ENCODE peak calls at places on chromosomes 3 and 15, in seven cellular contexts. D, X, K, H, N, L and E are unnamed samples.

GRCh38 chr3:100525753-100526612 is 33.6 kb downstream of the TMEM45A start:
- DNase-seq in X (no peak), K (peak; percentile 70), N (no peak), H (no peak), L (peak; percentile 7), D (no peak), E (peak; percentile 16)

GRCh38 chr15:77759896-77760592 is 127.3 kb upstream of the LINGO1 start:
- DNase-seq in H (no peak), K (no peak), L (no peak), N (no peak), D (no peak), X (no peak), E (no peak)

GRCh38 chr3:127970966-127971592 is 56.0 kb downstream of the KBTBD12 start:
- DNase-seq in N (no peak), H (no peak), D (peak; percentile 29), L (peak; percentile 63), X (peak; percentile 34), K (no peak), E (no peak)

GRCh38 chr15:101209285-101209821 is 42.5 kb downstream of the CHSY1 start:
- DNase-seq in K (no peak), L (no peak), N (no peak), X (no peak), D (no peak), H (no peak), E (no peak)

GRCh38 chr3:29610781-29611180 is 329.9 kb downstream of the RBMS3 start:
- DNase-seq in K (no peak), N (no peak), L (no peak), X (no peak), D (no peak), H (no peak), E (no peak)

GRCh38 chr15:22895465-22896190 is 57.2 kb downstream of the NIPA2 start:
- DNase-seq in L (peak; percentile 80), N (no peak), D (peak; percentile 71), K (no peak), H (no peak), X (no peak), E (no peak)

GRCh38 chr15:40930430-40931299 is 1.5 kb downstream of the DLL4 start:
- DNase-seq in X (peak; percentile 47), H (peak; percentile 53), L (peak; percentile 50), N (peak; percentile 92), K (no peak), D (peak; percentile 63), E (no peak)

GRCh38 chr3:192188218-192188835 is 539.0 kb downstream of the FGF12 start:
- DNase-seq in L (peak; percentile 51), H (no peak), K (no peak), X (peak; percentile 33), N (peak; percentile 81), D (peak; percentile 28), E (no peak)

GRCh38 chr3:48543271-48543866 is 13.2 kb downstream of the PFKFB4 start:
- DNase-seq in K (peak; percentile 77), N (no peak), H (no peak), L (no peak), D (no peak), X (no peak), E (no peak)

GRCh38 chr3:195542691-195543641 is at the start of gene PPP1R2:
- DNase-seq in N (peak; percentile 92), X (peak; percentile 75), L (peak; percentile 88), D (peak; percentile 95), K (peak; percentile 96), H (peak; percentile 95), E (peak; percentile 91)

GRCh38 chr15:67161881-67162280 is 92.6 kb downstream of the AAGAB start:
- DNase-seq in H (no peak), L (no peak), X (no peak), K (peak; percentile 29), N (no peak), D (no peak), E (no peak)

GRCh38 chr3:182969277-182969676 is 11.1 kb downstream of the DCUN1D1 start:
- DNase-seq in H (no peak), D (no peak), K (no peak), N (no peak), X (no peak), L (no peak), E (no peak)

GRCh38 chr15:59532770-59533379 is 78.7 kb upstream of the GCNT3 start:
- DNase-seq in H (peak; percentile 31), D (peak; percentile 50), N (no peak), L (peak; percentile 76), X (peak; percentile 41), K (peak; percentile 14), E (no peak)

GRCh38 chr3:105166893-105167292 is 199.8 kb upstream of the ALCAM start:
- DNase-seq in K (no peak), N (no peak), X (no peak), H (no peak), L (no peak), D (no peak), E (no peak)

GRCh38 chr15:69881760-69882159 is 216.0 kb downstream of the TLE3 start:
- DNase-seq in H (no peak), L (no peak), X (no peak), N (no peak), D (no peak), K (no peak), E (no peak)

GRCh38 chr3:148162132-148162531 is 535.6 kb upstream of the AGTR1 start:
- DNase-seq in K (no peak), X (no peak), H (no peak), D (no peak), L (no peak), N (no peak), E (no peak)

GRCh38 chr15:95603802-95604201 is 726.7 kb upstream of the NR2F2 start:
- DNase-seq in X (no peak), H (no peak), D (no peak), L (no peak), K (no peak), N (no peak), E (no peak)

GRCh38 chr15:90989040-90989768 is 5.1 kb downstream of the PRC1 start:
- DNase-seq in K (no peak), N (no peak), H (no peak), D (no peak), L (no peak), X (no peak), E (no peak)

GRCh38 chr3:99578339-99578970 is 59.9 kb upstream of the COL8A1 start:
- DNase-seq in D (no peak), N (no peak), X (no peak), K (no peak), H (no peak), L (no peak), E (no peak)

GRCh38 chr3:175737646-175738572 is 878.8 kb downstream of the NAALADL2 start:
- DNase-seq in X (no peak), N (no peak), H (no peak), D (no peak), L (no peak), K (no peak), E (no peak)

GRCh38 chr3:59185586-59186381 is 136.0 kb upstream of the CFAP20DC start:
- DNase-seq in K (no peak), D (no peak), H (no peak), N (no peak), X (no peak), L (no peak), E (no peak)

GRCh38 chr15:47788685-47789084 is 71.4 kb downstream of the SEMA6D start:
- DNase-seq in X (no peak), K (no peak), N (no peak), H (no peak), L (no peak), D (no peak), E (no peak)

GRCh38 chr15:39472661-39473657 is 107.9 kb upstream of the THBS1 start:
- DNase-seq in L (no peak), X (no peak), H (peak; percentile 41), K (peak; percentile 99), N (no peak), D (peak; percentile 81), E (peak; percentile 79)
- TF ChIP-seq EP300 in L (no peak), X (no peak), H (peak; percentile 89), K (peak; percentile 99), N (no peak), D (peak; percentile 97), E (peak; percentile 55)

DNA sequence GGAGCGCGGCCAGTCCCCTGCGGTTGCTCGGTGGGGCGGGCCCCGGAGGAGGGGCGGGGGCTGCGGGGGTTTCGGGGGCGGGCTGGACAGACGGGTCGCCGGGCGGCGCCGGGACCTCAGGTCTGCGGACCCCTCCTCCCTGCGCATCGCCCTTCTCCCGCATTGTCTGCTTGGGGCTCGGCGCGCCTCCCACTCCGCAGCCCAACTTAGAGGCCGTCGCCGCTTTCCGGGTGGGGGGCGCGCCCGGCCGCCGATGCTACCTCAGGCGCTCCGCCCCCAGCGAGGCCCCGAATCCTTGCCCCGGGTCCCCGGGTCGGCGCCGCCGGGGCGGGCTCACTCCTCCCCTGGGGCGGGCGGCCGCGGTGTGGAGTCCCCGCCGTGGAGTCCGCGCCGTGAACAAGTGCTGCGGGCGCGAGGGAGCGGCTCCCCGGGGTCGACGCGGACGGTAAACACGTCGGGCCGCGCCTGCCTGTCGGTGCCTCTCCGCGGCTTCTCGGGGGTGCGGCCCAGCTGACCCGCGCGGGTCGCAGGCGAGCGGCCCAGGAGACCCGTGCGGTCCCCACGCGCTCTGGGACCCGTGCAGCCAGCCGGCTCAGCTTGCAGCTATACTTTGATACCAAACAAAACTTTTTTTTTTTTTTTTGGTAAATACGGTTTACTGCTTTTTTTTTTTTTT is 595 bp downstream of the AKAP13 start:
- DNase-seq in L (no peak), K (peak; percentile 73), D (peak; percentile 66), X (no peak), N (peak; percentile 67), H (peak; percentile 70), E (peak; percentile 22)
- TF ChIP-seq POLR2A in L (no peak), K (no peak), D (no peak), X (no peak), N (no peak), H (no peak), E (no peak)

GRCh38 chr3:125965505-125965904 is 3.5 kb upstream of the ROPN1B start:
- DNase-seq in K (no peak), N (no peak), X (no peak), L (no peak), H (no peak), D (no peak), E (no peak)

GRCh38 chr3:125961289-125961589 is 7.7 kb upstream of the ROPN1B start:
- DNase-seq in N (no peak), K (no peak), H (no peak), D (no peak), X (no peak), L (no peak), E (no peak)

GRCh38 chr3:125967156-125967555 is 1.8 kb upstream of the ROPN1B start:
- DNase-seq in L (no peak), N (no peak), X (no peak), H (no peak), D (no peak), K (no peak), E (no peak)
- TF ChIP-seq EP300 in L (no peak), N (no peak), X (no peak), H (no peak), D (no peak), K (no peak), E (no peak)

DNA sequence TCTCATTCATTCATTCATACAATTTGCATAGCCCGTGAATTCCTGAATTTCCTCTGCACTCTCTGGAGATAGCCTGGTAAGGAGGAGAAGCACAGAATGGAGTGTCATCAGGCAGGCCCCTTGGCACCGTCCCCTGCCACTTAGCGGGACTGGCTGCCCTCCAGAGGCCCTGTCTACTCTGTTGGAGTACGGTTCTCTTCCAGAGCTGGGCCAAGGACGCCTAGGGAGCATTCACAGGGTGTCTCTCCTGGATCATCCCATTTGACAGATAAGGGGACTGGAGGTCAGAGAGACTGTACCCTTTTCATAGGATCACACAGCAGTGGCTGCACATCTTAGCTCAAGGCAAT is 48.0 kb downstream of the PTH1R start:
- DNase-seq in H (no peak), K (peak; percentile 54), L (no peak), X (no peak), D (peak; percentile 6), N (no peak), E (no peak)
- TF ChIP-seq POLR2A in H (no peak), K (no peak), L (no peak), X (no peak), D (no peak), N (no peak), E (no peak)